ENCODE peak calls at places on chromosomes 11 and 22, in ten cellular contexts. D is heart right ventricle, G is neuronal stem cell, J is iPS DF 6.9, W is tibial artery, I is right atrium auricular region, S is body of pancreas, E is adrenal gland, M is colonic mucosa, C is prostate gland. V is an unnamed sample.

GRCh38 chr11:61418136-61418535 is 11.6 kb downstream of the CPSF7 start:
- DNase-seq in D (no peak), G (no peak), J (no peak), W (no peak), I (no peak), S (no peak), E (no peak), M (no peak), C (no peak), V (no peak)

GRCh38 chr11:72578541-72578940 is 95.7 kb downstream of the PDE2A start:
- DNase-seq in D (no peak), G (no peak), J (no peak), W (peak; percentile 43), I (no peak), S (no peak), E (no peak), M (no peak), C (no peak), V (no peak)

GRCh38 chr11:102798012-102798746 is at the start of gene MMP1:
- DNase-seq in D (no peak), G (no peak), J (no peak), W (no peak), I (no peak), S (no peak), E (no peak), M (no peak), C (no peak), V (no peak)

GRCh38 chr11:122786896-122787295 is 51.4 kb upstream of the CRTAM start:
- DNase-seq in D (no peak), G (no peak), J (no peak), W (no peak), I (no peak), S (no peak), E (no peak), M (no peak), C (no peak), V (no peak)

GRCh38 chr11:122755941-122756340 is 82.4 kb upstream of the CRTAM start:
- DNase-seq in D (no peak), G (no peak), J (no peak), W (no peak), I (no peak), S (no peak), E (no peak), M (no peak), C (no peak), V (no peak)

GRCh38 chr11:75261474-75261847 is 20.9 kb downstream of the TPBGL start:
- DNase-seq in D (no peak), G (no peak), J (no peak), W (peak; percentile 60), I (no peak), S (no peak), E (no peak), M (no peak), C (no peak), V (no peak)

GRCh38 chr11:63599211-63600122 is 14.8 kb downstream of the PLAAT3 start:
- DNase-seq in D (no peak), G (no peak), J (no peak), W (no peak), I (no peak), S (no peak), E (no peak), M (no peak), C (no peak), V (no peak)

GRCh38 chr11:60343094-60343704 is 16.1 kb downstream of the MS4A6E start:
- DNase-seq in D (no peak), G (no peak), J (no peak), W (no peak), I (no peak), S (no peak), E (no peak), M (no peak), C (no peak), V (no peak)

GRCh38 chr11:67615455-67616430 is 9.0 kb downstream of the NDUFV1 start:
- DNase-seq in D (no peak), G (no peak), J (no peak), W (no peak), I (no peak), S (peak; percentile 72), E (peak; percentile 24), M (peak; percentile 63), C (no peak), V (peak; percentile 75)

GRCh38 chr11:24773326-24773725 is 276.5 kb downstream of the LUZP2 start:
- DNase-seq in D (no peak), G (no peak), J (no peak), W (no peak), I (no peak), S (no peak), E (no peak), M (no peak), C (no peak), V (no peak)

GRCh38 chr11:34637303-34637702 is 16.4 kb downstream of the EHF start:
- DNase-seq in D (peak; percentile 16), G (no peak), J (no peak), W (no peak), I (no peak), S (peak; percentile 59), E (no peak), M (no peak), C (peak; percentile 69), V (no peak)

GRCh38 chr11:103609117-103610066 is 427.0 kb upstream of the DDI1 start:
- DNase-seq in D (no peak), G (no peak), J (no peak), W (no peak), I (no peak), S (no peak), E (no peak), M (no peak), C (no peak), V (no peak)

GRCh38 chr11:116193321-116194114 is 579.3 kb downstream of the BUD13 start:
- DNase-seq in D (peak; percentile 50), G (peak; percentile 51), J (no peak), W (no peak), I (no peak), S (peak; percentile 66), E (peak; percentile 23), M (peak; percentile 44), C (peak; percentile 89), V (no peak)

GRCh38 chr11:128039140-128040021 is 548.0 kb downstream of the ETS1 start:
- DNase-seq in D (peak; percentile 4), G (no peak), J (no peak), W (peak; percentile 87), I (no peak), S (no peak), E (no peak), M (peak; percentile 45), C (peak; percentile 48), V (peak; percentile 54)

GRCh38 chr22:36465232-36466021 is 16.0 kb downstream of the TXN2 start:
- DNase-seq in D (peak; percentile 86), G (no peak), J (no peak), W (peak; percentile 91), I (peak; percentile 85), S (peak; percentile 99), E (peak; percentile 91), M (peak; percentile 76), C (peak; percentile 89), V (no peak)

GRCh38 chr11:85844439-85845051 is 10.6 kb upstream of the CCDC83 start:
- DNase-seq in D (no peak), G (no peak), J (no peak), W (no peak), I (no peak), S (peak; percentile 23), E (no peak), M (no peak), C (no peak), V (no peak)

GRCh38 chr11:134481135-134481534 is 69.1 kb upstream of the B3GAT1 start:
- DNase-seq in D (no peak), G (no peak), J (no peak), W (no peak), I (no peak), S (no peak), E (no peak), M (no peak), C (no peak), V (no peak)

GRCh38 chr11:134645576-134645975 is 233.5 kb upstream of the B3GAT1 start:
- DNase-seq in D (no peak), G (no peak), J (no peak), W (no peak), I (no peak), S (no peak), E (no peak), M (no peak), C (no peak), V (no peak)

GRCh38 chr11:77126861-77127673 is 979 bp upstream of the MYO7A start:
- DNase-seq in D (peak; percentile 35), G (peak; percentile 64), J (peak; percentile 35), W (no peak), I (no peak), S (peak; percentile 73), E (peak; percentile 79), M (peak; percentile 70), C (no peak), V (peak; percentile 30)

GRCh38 chr22:30243671-30244465 is 2.7 kb downstream of the LIF start:
- DNase-seq in D (no peak), G (no peak), J (no peak), W (no peak), I (no peak), S (no peak), E (no peak), M (no peak), C (no peak), V (no peak)
- H3K4me1 ChIP-seq in D (peaks cover 27% of the 10 kb centered on the region), G (peaks cover 14% of the 10 kb centered on the region), J (peaks cover 3% of the 10 kb centered on the region), W (peaks cover 25% of the 10 kb centered on the region), I (no peaks in the 10 kb centered on the region), S (peaks cover 22% of the 10 kb centered on the region), E (peaks cover 16% of the 10 kb centered on the region), M (peaks cover 9% of the 10 kb centered on the region), C (no peaks in the 10 kb centered on the region), V (peaks cover 25% of the 10 kb centered on the region)

DNA sequence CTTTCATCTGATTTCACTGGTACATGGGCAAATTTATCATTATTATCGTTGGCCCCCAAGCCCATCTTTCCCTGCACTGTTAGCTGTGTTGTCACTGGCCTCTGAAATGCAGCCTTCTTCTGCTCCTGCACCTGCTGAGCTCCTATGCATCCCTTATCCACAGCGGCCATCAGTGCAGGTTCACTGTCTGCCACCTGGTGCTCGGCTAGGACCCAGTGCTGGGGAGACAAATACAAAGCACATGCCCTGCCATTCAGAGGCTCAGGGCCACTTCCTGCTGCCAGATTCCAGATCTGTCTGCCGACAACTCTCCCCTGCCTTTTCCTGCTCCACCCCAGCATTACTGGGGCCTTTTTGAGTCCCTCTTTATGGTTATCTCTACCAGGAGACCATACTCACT is 1205.4 kb downstream of the TBC1D22A start:
- DNase-seq in D (no peak), G (no peak), J (no peak), W (no peak), I (no peak), S (no peak), E (no peak), M (no peak), C (no peak), V (no peak)
- H3K9me3 ChIP-seq in D (no peaks in the 10 kb centered on the region), G (no peaks in the 10 kb centered on the region), J (peaks cover 28% of the 10 kb centered on the region), W (no peaks in the 10 kb centered on the region), I (no peaks in the 10 kb centered on the region), S (no peaks in the 10 kb centered on the region), E (no peaks in the 10 kb centered on the region), M (no peaks in the 10 kb centered on the region), C (no peaks in the 10 kb centered on the region), V (no peaks in the 10 kb centered on the region)

GRCh38 chr22:24156146-24156914 is 25.0 kb upstream of the SUSD2 start:
- DNase-seq in D (no peak), G (peak; percentile 35), J (no peak), W (no peak), I (no peak), S (peak; percentile 28), E (no peak), M (peak; percentile 39), C (no peak), V (peak; percentile 66)
- H3K4me3 ChIP-seq in D (peak overlapping the region; percentile 90), G (peak overlapping the region; percentile 33), J (peak overlapping the region; percentile 39), W (peak overlapping the region; percentile 82), I (peak overlapping the region; percentile 63), S (peak overlapping the region; percentile 29), E (peak overlapping the region; percentile 71), M (peak overlapping the region; percentile 75), C (peak overlapping the region; percentile 62), V (peak overlapping the region; percentile 81)

GRCh38 chr11:48003926-48004325 is 23.6 kb downstream of the PTPRJ start:
- DNase-seq in D (no peak), G (no peak), J (no peak), W (no peak), I (no peak), S (no peak), E (no peak), M (no peak), C (no peak), V (no peak)
- H3K4me1 ChIP-seq in D (peaks cover 41% of the 10 kb centered on the region), G (peaks cover 19% of the 10 kb centered on the region), J (peaks cover 3% of the 10 kb centered on the region), W (peaks cover 17% of the 10 kb centered on the region), I (no peaks in the 10 kb centered on the region), S (peaks cover 15% of the 10 kb centered on the region), E (peaks cover 20% of the 10 kb centered on the region), M (peaks cover 21% of the 10 kb centered on the region), C (peaks cover 14% of the 10 kb centered on the region), V (peaks cover 98% of the 10 kb centered on the region)